ENCODE peak calls at places on chromosomes 5 and 9, in four cellular contexts. One of them, this sample, is unnamed.

GRCh38 chr5:125890387-125890955 is 532.7 kb upstream of the GRAMD2B start:
- DNase-seq in gastrocnemius medialis: no peak
- DNase-seq in stomach: no peak
- DNase-seq in HCT116: no peak
- DNase-seq in this sample: no peak

GRCh38 chr5:176173647-176174046 is 64.6 kb upstream of the SIMC1 start:
- DNase-seq in gastrocnemius medialis: no peak
- DNase-seq in HCT116: no peak
- DNase-seq in stomach: no peak
- DNase-seq in this sample: no peak

GRCh38 chr5:95835682-95836405 is 13.3 kb upstream of the GLRX start:
- DNase-seq in gastrocnemius medialis: no peak
- DNase-seq in stomach: no peak
- DNase-seq in HCT116: no peak
- DNase-seq in this sample: no peak

GRCh38 chr9:4328723-4329122 is 28.9 kb upstream of the GLIS3 start:
- DNase-seq in HCT116: no peak
- DNase-seq in gastrocnemius medialis: no peak
- DNase-seq in stomach: no peak
- DNase-seq in this sample: no peak

GRCh38 chr5:8756498-8757084 is 789.3 kb downstream of the SEMA5A start:
- DNase-seq in gastrocnemius medialis: no peak
- DNase-seq in stomach: no peak
- DNase-seq in HCT116: no peak
- DNase-seq in this sample: no peak

GRCh38 chr5:167207081-167207480 is 1084.4 kb upstream of the WWC1 start:
- DNase-seq in stomach: no peak
- DNase-seq in HCT116: no peak
- DNase-seq in gastrocnemius medialis: no peak
- DNase-seq in this sample: no peak

GRCh38 chr5:140381972-140382371 is 19.7 kb upstream of the ANKHD1 start:
- DNase-seq in HCT116: no peak
- DNase-seq in gastrocnemius medialis: no peak
- DNase-seq in stomach: no peak
- DNase-seq in this sample: no peak

GRCh38 chr5:55694152-55694830 is 17.8 kb downstream of the SLC38A9 start:
- DNase-seq in gastrocnemius medialis: no peak
- DNase-seq in HCT116: peak
- DNase-seq in stomach: no peak
- DNase-seq in this sample: no peak

GRCh38 chr5:72018158-72018803 is 89.0 kb upstream of the MAP1B start:
- DNase-seq in stomach: peak
- DNase-seq in gastrocnemius medialis: no peak
- DNase-seq in HCT116: peak
- DNase-seq in this sample: no peak

GRCh38 chr5:13985736-13986418 is 41.4 kb upstream of the DNAH5 start:
- DNase-seq in HCT116: peak
- DNase-seq in stomach: no peak
- DNase-seq in gastrocnemius medialis: no peak
- DNase-seq in this sample: peak

GRCh38 chr5:35626108-35626507 is 8.4 kb downstream of the SPEF2 start:
- DNase-seq in stomach: no peak
- DNase-seq in gastrocnemius medialis: no peak
- DNase-seq in HCT116: no peak
- DNase-seq in this sample: no peak

GRCh38 chr5:110064593-110065268 is 375.0 kb downstream of the MAN2A1 start:
- DNase-seq in stomach: no peak
- DNase-seq in gastrocnemius medialis: no peak
- DNase-seq in HCT116: no peak
- DNase-seq in this sample: no peak

GRCh38 chr5:95619518-95620029 is 313 bp upstream of the GPR150 start:
- DNase-seq in HCT116: no peak
- DNase-seq in stomach: no peak
- DNase-seq in gastrocnemius medialis: no peak
- DNase-seq in this sample: no peak

GRCh38 chr9:81490605-81491331 is 198.6 kb downstream of the TLE1 start:
- DNase-seq in stomach: no peak
- DNase-seq in gastrocnemius medialis: no peak
- DNase-seq in HCT116: peak
- DNase-seq in this sample: no peak

GRCh38 chr5:435961-436640 is 6.9 kb upstream of the EXOC3 start:
- DNase-seq in gastrocnemius medialis: no peak
- DNase-seq in stomach: no peak
- DNase-seq in HCT116: no peak
- DNase-seq in this sample: peak

GRCh38 chr9:70805953-70806352 is 315.5 kb downstream of the TRPM3 start:
- DNase-seq in gastrocnemius medialis: peak
- DNase-seq in HCT116: no peak
- DNase-seq in stomach: no peak
- DNase-seq in this sample: peak

GRCh38 chr5:163401271-163401670 is 36.1 kb upstream of the CCNG1 start:
- DNase-seq in stomach: no peak
- DNase-seq in gastrocnemius medialis: no peak
- DNase-seq in HCT116: no peak
- DNase-seq in this sample: no peak

GRCh38 chr9:72476617-72477375 is 44.6 kb upstream of the TMC1 start:
- DNase-seq in gastrocnemius medialis: no peak
- DNase-seq in stomach: peak
- DNase-seq in HCT116: peak
- DNase-seq in this sample: no peak

GRCh38 chr9:101350285-101350684 is 34.5 kb downstream of the BAAT start:
- DNase-seq in gastrocnemius medialis: no peak
- DNase-seq in HCT116: no peak
- DNase-seq in stomach: no peak
- DNase-seq in this sample: no peak

GRCh38 chr5:71482132-71482531 is 26.7 kb downstream of the BDP1 start:
- DNase-seq in stomach: no peak
- DNase-seq in HCT116: no peak
- DNase-seq in gastrocnemius medialis: no peak
- DNase-seq in this sample: no peak

GRCh38 chr5:158869092-158869491 is 230.6 kb downstream of the EBF1 start:
- DNase-seq in gastrocnemius medialis: no peak
- DNase-seq in HCT116: no peak
- DNase-seq in stomach: no peak
- DNase-seq in this sample: no peak

GRCh38 chr9:129270205-129270604 is 92.1 kb upstream of the IER5L start:
- DNase-seq in stomach: peak
- DNase-seq in gastrocnemius medialis: no peak
- DNase-seq in HCT116: no peak
- DNase-seq in this sample: no peak

GRCh38 chr5:60382761-60383160 is 317.2 kb downstream of the DEPDC1B start:
- DNase-seq in stomach: no peak
- DNase-seq in HCT116: peak
- DNase-seq in gastrocnemius medialis: no peak
- DNase-seq in this sample: no peak

GRCh38 chr5:90890183-90890582 is 331.6 kb downstream of the ADGRV1 start:
- DNase-seq in gastrocnemius medialis: no peak
- DNase-seq in stomach: no peak
- DNase-seq in HCT116: no peak
- DNase-seq in this sample: no peak

GRCh38 chr9:120365386-120365785 is 214.6 kb downstream of the CDK5RAP2 start:
- DNase-seq in gastrocnemius medialis: no peak
- DNase-seq in stomach: no peak
- DNase-seq in HCT116: no peak
- DNase-seq in this sample: no peak

GRCh38 chr9:120368799-120369198 is 211.2 kb downstream of the CDK5RAP2 start:
- DNase-seq in HCT116: no peak
- DNase-seq in stomach: no peak
- DNase-seq in gastrocnemius medialis: no peak
- DNase-seq in this sample: no peak

GRCh38 chr9:120369608-120370220 is 210.3 kb downstream of the CDK5RAP2 start:
- DNase-seq in gastrocnemius medialis: no peak
- DNase-seq in HCT116: no peak
- DNase-seq in stomach: no peak
- DNase-seq in this sample: no peak

GRCh38 chr9:120363697-120364096 is 216.3 kb downstream of the CDK5RAP2 start:
- DNase-seq in stomach: no peak
- DNase-seq in gastrocnemius medialis: no peak
- DNase-seq in HCT116: no peak
- DNase-seq in this sample: no peak

DNA sequence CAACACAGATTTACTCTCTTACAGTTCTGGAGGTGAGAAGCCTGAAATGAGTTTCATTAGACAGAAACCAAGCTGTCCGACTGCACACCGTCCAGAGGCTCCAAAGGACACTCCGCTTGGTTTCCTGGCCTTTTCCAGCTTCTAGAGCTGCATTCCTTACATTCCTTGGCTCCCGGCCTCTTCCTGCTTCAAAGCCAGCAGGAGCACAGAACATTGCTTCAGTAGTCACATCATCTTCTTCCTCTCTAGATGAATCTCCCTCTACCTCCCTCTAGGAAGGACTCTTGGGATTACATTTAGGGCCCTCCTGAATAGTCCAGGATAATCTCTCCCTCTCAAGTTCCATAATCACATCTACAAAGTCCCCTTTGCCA is 213.3 kb downstream of the CDK5RAP2 start:
- DNase-seq in HCT116: peak
- DNase-seq in stomach: no peak
- DNase-seq in gastrocnemius medialis: no peak
- DNase-seq in this sample: no peak
- TF ChIP-seq POLR2A in HCT116: no peak
- TF ChIP-seq POLR2A in stomach: no peak
- TF ChIP-seq POLR2A in gastrocnemius medialis: no peak
- TF ChIP-seq POLR2A in this sample: no peak

GRCh38 chr9:137109250-137110146 is 5.0 kb downstream of the DPP7 start:
- DNase-seq in HCT116: no peak
- DNase-seq in gastrocnemius medialis: no peak
- DNase-seq in stomach: no peak
- DNase-seq in this sample: no peak

GRCh38 chr9:137107312-137107921 is 7.1 kb downstream of the DPP7 start:
- DNase-seq in HCT116: no peak
- DNase-seq in stomach: no peak
- DNase-seq in gastrocnemius medialis: no peak
- DNase-seq in this sample: no peak

GRCh38 chr9:137108608-137109249 is 5.8 kb downstream of the DPP7 start:
- DNase-seq in HCT116: no peak
- DNase-seq in stomach: no peak
- DNase-seq in gastrocnemius medialis: no peak
- DNase-seq in this sample: no peak

GRCh38 chr9:137106662-137107292 is 7.8 kb downstream of the DPP7 start:
- DNase-seq in stomach: no peak
- DNase-seq in gastrocnemius medialis: no peak
- DNase-seq in HCT116: no peak
- DNase-seq in this sample: no peak

DNA sequence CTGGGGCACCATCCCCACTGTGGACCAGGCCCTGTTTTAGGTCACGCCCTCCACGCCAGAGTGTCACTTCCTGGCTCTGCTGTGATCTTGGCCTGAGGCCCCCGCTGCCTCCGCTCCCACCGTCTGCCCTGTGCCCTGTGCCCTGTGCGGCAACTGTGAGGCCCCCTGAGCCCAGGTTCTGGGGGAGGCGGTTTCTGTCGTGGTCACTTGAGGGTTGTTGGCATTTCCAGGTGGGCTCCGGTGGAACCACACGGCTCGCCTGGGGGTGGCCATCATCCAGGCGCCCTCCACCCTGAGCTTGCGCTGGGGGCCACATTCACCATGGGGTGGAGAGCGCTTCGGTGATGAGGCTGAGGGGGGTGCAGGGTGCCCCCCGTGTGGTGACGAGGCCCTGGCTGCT is 6.6 kb downstream of the DPP7 start:
- DNase-seq in gastrocnemius medialis: no peak
- DNase-seq in stomach: no peak
- DNase-seq in HCT116: no peak
- DNase-seq in this sample: no peak
- TF ChIP-seq POLR2A in gastrocnemius medialis: no peak
- TF ChIP-seq POLR2A in stomach: no peak
- TF ChIP-seq POLR2A in HCT116: no peak
- TF ChIP-seq POLR2A in this sample: no peak

DNA sequence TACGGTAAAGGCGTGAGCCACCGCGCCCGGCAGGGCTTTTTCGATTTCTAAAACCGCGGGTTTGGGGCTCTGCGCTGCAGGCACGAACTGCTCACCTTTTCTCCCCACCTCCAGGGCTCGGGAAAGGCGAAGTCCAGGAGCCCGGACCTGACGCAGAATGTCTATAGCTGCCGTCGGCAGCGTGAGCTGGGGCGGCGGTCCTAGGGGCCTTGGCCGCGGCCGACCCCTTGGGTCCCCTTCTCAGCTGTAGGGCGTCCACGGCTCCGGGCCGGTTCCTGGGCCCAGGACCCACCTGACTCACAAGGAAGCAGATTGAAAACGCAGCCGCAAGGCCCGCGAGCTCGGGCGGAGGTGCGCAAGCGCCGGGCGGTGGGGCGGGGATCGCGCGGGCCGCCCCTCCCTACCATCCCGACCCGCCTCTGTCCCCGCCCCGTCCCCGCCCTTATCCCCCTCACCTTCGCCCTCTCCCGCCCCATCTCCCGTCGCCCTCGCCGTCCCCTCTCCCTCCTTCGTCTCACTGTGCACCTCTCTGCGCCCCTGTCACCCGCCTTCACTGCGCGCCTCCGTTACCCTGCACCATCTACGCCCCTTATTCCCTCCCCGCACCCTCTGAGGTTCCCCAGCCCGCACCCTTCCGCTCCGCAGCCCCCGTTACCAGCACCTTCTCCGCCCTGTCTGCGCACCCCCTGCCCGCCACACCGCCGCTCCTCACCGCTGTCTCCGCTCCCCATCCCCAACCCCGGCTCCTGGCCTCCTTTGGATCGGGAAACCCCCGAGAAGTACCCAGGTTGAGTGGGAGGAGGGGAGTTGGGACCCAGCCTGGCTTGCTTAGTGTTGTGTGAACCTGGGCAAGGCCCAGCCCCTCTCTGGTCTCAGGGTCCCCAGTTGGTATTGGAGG is at the start of gene HDHD3:
- DNase-seq in stomach: peak
- DNase-seq in HCT116: peak
- DNase-seq in gastrocnemius medialis: peak
- DNase-seq in this sample: peak
- TF ChIP-seq POLR2A in stomach: peak
- TF ChIP-seq POLR2A in HCT116: peak
- TF ChIP-seq POLR2A in gastrocnemius medialis: peak
- TF ChIP-seq POLR2A in this sample: peak

DNA sequence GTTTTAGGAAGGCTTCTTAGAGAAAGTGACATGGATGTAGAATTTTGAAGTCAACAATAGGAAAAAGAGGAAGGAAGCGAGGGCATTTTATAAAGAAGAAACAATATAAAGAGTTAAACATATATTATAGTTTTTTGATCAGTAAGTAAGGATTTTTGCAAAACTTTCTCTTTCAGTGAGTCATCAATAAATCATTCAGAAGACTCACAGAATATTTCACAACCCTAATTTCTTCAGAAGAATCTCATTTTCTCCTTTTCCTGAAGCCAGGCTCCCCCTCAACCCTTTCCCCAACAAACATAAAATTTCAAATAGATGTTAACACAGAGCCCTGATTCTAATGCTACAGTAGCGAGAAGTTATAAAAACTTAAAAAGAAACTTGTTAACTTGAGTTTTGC is 4.3 kb upstream of the COX7C start:
- DNase-seq in HCT116: no peak
- DNase-seq in gastrocnemius medialis: no peak
- DNase-seq in stomach: no peak
- DNase-seq in this sample: no peak
- TF ChIP-seq POLR2A in HCT116: no peak
- TF ChIP-seq POLR2A in gastrocnemius medialis: no peak
- TF ChIP-seq POLR2A in stomach: no peak
- TF ChIP-seq POLR2A in this sample: no peak

GRCh38 chr9:135047521-135047920 is 39.9 kb upstream of the OLFM1 start:
- DNase-seq in gastrocnemius medialis: no peak
- DNase-seq in HCT116: no peak
- DNase-seq in stomach: no peak
- DNase-seq in this sample: no peak
- TF ChIP-seq POLR2A in gastrocnemius medialis: no peak
- TF ChIP-seq POLR2A in HCT116: no peak
- TF ChIP-seq POLR2A in stomach: no peak
- TF ChIP-seq POLR2A in this sample: no peak